ENCODE peak calls at places on chromosome 9, in ten cellular contexts. J, G, M, A, X, P, W, R, E and B are unnamed samples.

GRCh38 chr9:129889936-129890717 is 54.9 kb downstream of the USP20 start:
- DNase-seq in J (peak; percentile 56), G (peak; percentile 71), M (no peak), A (no peak), X (no peak), P (peak; percentile 71), W (peak; percentile 57), R (peak; percentile 71), E (no peak), B (no peak)

GRCh38 chr9:97412628-97413382 is 909 bp downstream of the TDRD7 start:
- DNase-seq in J (no peak), G (no peak), M (peak; percentile 28), A (peak; percentile 28), X (no peak), P (peak; percentile 9), W (no peak), R (no peak), E (no peak), B (peak; percentile 27)

GRCh38 chr9:88992556-88992955 is 1.3 kb downstream of the S1PR3 start:
- DNase-seq in J (no peak), G (no peak), M (no peak), A (no peak), X (no peak), P (no peak), W (no peak), R (no peak), E (no peak), B (no peak)

GRCh38 chr9:137605146-137606004 is at the start of gene ARRDC1:
- DNase-seq in J (peak; percentile 86), G (peak; percentile 91), M (peak; percentile 95), A (peak; percentile 81), X (peak; percentile 98), P (peak; percentile 87), W (peak; percentile 91), R (peak; percentile 98), E (peak; percentile 79), B (peak; percentile 87)

GRCh38 chr9:131757549-131757948 is 17.7 kb upstream of the RAPGEF1 start:
- DNase-seq in J (no peak), G (no peak), M (no peak), A (no peak), X (no peak), P (no peak), W (no peak), R (no peak), E (no peak), B (no peak)

GRCh38 chr9:17081814-17082213 is 53.0 kb upstream of the CNTLN start:
- DNase-seq in J (no peak), G (no peak), M (no peak), A (no peak), X (no peak), P (no peak), W (no peak), R (no peak), E (no peak), B (no peak)

GRCh38 chr9:129624168-129624759 is 1.7 kb upstream of the NTMT1 start:
- DNase-seq in J (peak; percentile 61), G (peak; percentile 66), M (peak; percentile 77), A (no peak), X (no peak), P (peak; percentile 63), W (peak; percentile 57), R (peak; percentile 83), E (no peak), B (peak; percentile 47)

GRCh38 chr9:76181020-76181641 is 213.1 kb downstream of the RFK start:
- DNase-seq in J (no peak), G (no peak), M (no peak), A (peak; percentile 79), X (no peak), P (no peak), W (no peak), R (no peak), E (no peak), B (peak; percentile 89)

GRCh38 chr9:121889990-121890563 is 203.0 kb downstream of the TTLL11 start:
- DNase-seq in J (no peak), G (no peak), M (no peak), A (no peak), X (no peak), P (no peak), W (no peak), R (no peak), E (no peak), B (no peak)

GRCh38 chr9:38445154-38446043 is 21.1 kb upstream of the IGFBPL1 start:
- DNase-seq in J (no peak), G (no peak), M (peak; percentile 1), A (no peak), X (no peak), P (no peak), W (no peak), R (no peak), E (no peak), B (no peak)

GRCh38 chr9:37941253-37941652 is 37.3 kb upstream of the SLC25A51 start:
- DNase-seq in J (no peak), G (no peak), M (no peak), A (no peak), X (no peak), P (no peak), W (no peak), R (no peak), E (no peak), B (no peak)

GRCh38 chr9:22913518-22913917 is 466.9 kb downstream of the DMRTA1 start:
- DNase-seq in J (no peak), G (no peak), M (no peak), A (no peak), X (no peak), P (no peak), W (no peak), R (no peak), E (no peak), B (no peak)

GRCh38 chr9:133956520-133957076 is 35.5 kb downstream of the VAV2 start:
- DNase-seq in J (no peak), G (no peak), M (peak; percentile 58), A (peak; percentile 5), X (no peak), P (no peak), W (no peak), R (no peak), E (no peak), B (no peak)

GRCh38 chr9:127525426-127526188 is 74.3 kb downstream of the LRSAM1 start:
- DNase-seq in J (no peak), G (no peak), M (peak; percentile 43), A (no peak), X (no peak), P (peak; percentile 20), W (no peak), R (no peak), E (no peak), B (peak; percentile 43)

GRCh38 chr9:109600142-109600541 is 102.0 kb upstream of the PTPN3 start:
- DNase-seq in J (no peak), G (no peak), M (no peak), A (peak; percentile 63), X (no peak), P (no peak), W (no peak), R (no peak), E (peak; percentile 2), B (peak; percentile 20)

GRCh38 chr9:12813960-12814876 is 39.4 kb downstream of the LURAP1L start:
- DNase-seq in J (no peak), G (no peak), M (no peak), A (peak; percentile 99), X (peak; percentile 27), P (no peak), W (no peak), R (no peak), E (no peak), B (peak; percentile 99)

GRCh38 chr9:111456536-111456935 is 27.6 kb downstream of the ECPAS start:
- DNase-seq in J (no peak), G (no peak), M (no peak), A (no peak), X (no peak), P (no peak), W (no peak), R (no peak), E (no peak), B (no peak)

GRCh38 chr9:120839146-120839545 is 3.6 kb downstream of the PSMD5 start:
- DNase-seq in J (no peak), G (no peak), M (no peak), A (no peak), X (no peak), P (no peak), W (no peak), R (no peak), E (no peak), B (no peak)

GRCh38 chr9:119284118-119284517 is 85.1 kb downstream of the BRINP1 start:
- DNase-seq in J (no peak), G (no peak), M (no peak), A (no peak), X (no peak), P (no peak), W (no peak), R (no peak), E (no peak), B (no peak)

GRCh38 chr9:123606141-123606540 is 250.1 kb downstream of the CRB2 start:
- DNase-seq in J (no peak), G (no peak), M (no peak), A (no peak), X (no peak), P (no peak), W (no peak), R (no peak), E (no peak), B (no peak)

GRCh38 chr9:137589441-137590122 is 730 bp downstream of the ZMYND19 start:
- DNase-seq in J (no peak), G (no peak), M (peak; percentile 52), A (no peak), X (no peak), P (no peak), W (no peak), R (no peak), E (no peak), B (no peak)

GRCh38 chr9:130728721-130729120 is 35.1 kb downstream of the EXOSC2 start:
- DNase-seq in J (no peak), G (no peak), M (no peak), A (peak; percentile 44), X (no peak), P (no peak), W (no peak), R (no peak), E (no peak), B (no peak)

GRCh38 chr9:27752069-27752468 is 178.8 kb upstream of the C9orf72 start:
- DNase-seq in J (no peak), G (no peak), M (no peak), A (no peak), X (no peak), P (no peak), W (no peak), R (no peak), E (no peak), B (no peak)

GRCh38 chr9:95363051-95363841 is 45.7 kb upstream of the FANCC start:
- DNase-seq in J (no peak), G (no peak), M (no peak), A (no peak), X (no peak), P (no peak), W (no peak), R (no peak), E (no peak), B (no peak)

GRCh38 chr9:22037954-22038690 is 29.0 kb upstream of the CDKN2B start:
- DNase-seq in J (no peak), G (no peak), M (peak; percentile 60), A (peak; percentile 57), X (no peak), P (peak; percentile 19), W (no peak), R (no peak), E (peak; percentile 36), B (peak; percentile 47)

GRCh38 chr9:39588056-39588814 is 232.8 kb downstream of the SPATA31A1 start:
- DNase-seq in J (no peak), G (no peak), M (no peak), A (no peak), X (peak; percentile 8), P (no peak), W (no peak), R (no peak), E (no peak), B (no peak)

GRCh38 chr9:96482471-96482870 is 32.5 kb downstream of the HABP4 start:
- DNase-seq in J (no peak), G (no peak), M (no peak), A (no peak), X (no peak), P (no peak), W (no peak), R (no peak), E (no peak), B (no peak)

GRCh38 chr9:112754578-112754977 is 4.0 kb downstream of the SNX30 start:
- DNase-seq in J (no peak), G (peak; percentile 23), M (peak; percentile 31), A (peak; percentile 81), X (no peak), P (peak; percentile 74), W (no peak), R (no peak), E (no peak), B (peak; percentile 71)